ENCODE peak calls at places on chromosomes 7 and 10, in six cellular contexts. One of them, this sample, is unnamed.

GRCh38 chr10:125057158-125058001 is 103.0 kb downstream of the CTBP2 start:
- DNase-seq in C1 segment of cervical spinal cord: peak
- DNase-seq in fibroblast of the aortic adventitia: peak
- DNase-seq in chondrocyte: no peak
- DNase-seq in T-helper 2 cell: no peak
- DNase-seq in AG08395: peak
- DNase-seq in this sample: no peak

GRCh38 chr10:43409385-43410109 is 561 bp upstream of the HNRNPF start:
- DNase-seq in AG08395: no peak
- DNase-seq in T-helper 2 cell: peak
- DNase-seq in fibroblast of the aortic adventitia: no peak
- DNase-seq in C1 segment of cervical spinal cord: no peak
- DNase-seq in chondrocyte: no peak
- DNase-seq in this sample: no peak

GRCh38 chr7:15561840-15562239 is at the start of gene AGMO:
- DNase-seq in C1 segment of cervical spinal cord: peak
- DNase-seq in chondrocyte: no peak
- DNase-seq in fibroblast of the aortic adventitia: peak
- DNase-seq in AG08395: peak
- DNase-seq in T-helper 2 cell: no peak
- DNase-seq in this sample: no peak

GRCh38 chr7:130288829-130289228 is 4.1 kb upstream of the CPA4 start:
- DNase-seq in fibroblast of the aortic adventitia: no peak
- DNase-seq in T-helper 2 cell: no peak
- DNase-seq in chondrocyte: no peak
- DNase-seq in C1 segment of cervical spinal cord: no peak
- DNase-seq in AG08395: no peak
- DNase-seq in this sample: no peak

GRCh38 chr10:54837479-54837878 is 36.4 kb upstream of the PCDH15 start:
- DNase-seq in fibroblast of the aortic adventitia: no peak
- DNase-seq in chondrocyte: no peak
- DNase-seq in C1 segment of cervical spinal cord: no peak
- DNase-seq in AG08395: no peak
- DNase-seq in T-helper 2 cell: no peak
- DNase-seq in this sample: no peak

GRCh38 chr10:62464308-62464707 is 90.1 kb downstream of the ZNF365 start:
- DNase-seq in AG08395: peak
- DNase-seq in T-helper 2 cell: no peak
- DNase-seq in chondrocyte: no peak
- DNase-seq in fibroblast of the aortic adventitia: no peak
- DNase-seq in C1 segment of cervical spinal cord: no peak
- DNase-seq in this sample: no peak

GRCh38 chr10:80473096-80473657 is 19.1 kb downstream of the TSPAN14 start:
- DNase-seq in C1 segment of cervical spinal cord: no peak
- DNase-seq in T-helper 2 cell: no peak
- DNase-seq in fibroblast of the aortic adventitia: no peak
- DNase-seq in AG08395: no peak
- DNase-seq in chondrocyte: no peak
- DNase-seq in this sample: no peak

GRCh38 chr7:150842716-150843115 is 9.6 kb upstream of the AOC1 start:
- DNase-seq in fibroblast of the aortic adventitia: no peak
- DNase-seq in AG08395: no peak
- DNase-seq in T-helper 2 cell: no peak
- DNase-seq in C1 segment of cervical spinal cord: no peak
- DNase-seq in chondrocyte: no peak
- DNase-seq in this sample: no peak

GRCh38 chr7:73971701-73972341 is 56.2 kb upstream of the ELN start:
- DNase-seq in chondrocyte: peak
- DNase-seq in AG08395: no peak
- DNase-seq in C1 segment of cervical spinal cord: no peak
- DNase-seq in T-helper 2 cell: no peak
- DNase-seq in fibroblast of the aortic adventitia: no peak
- DNase-seq in this sample: no peak

GRCh38 chr7:98266840-98267239 is 14.6 kb upstream of the BRI3 start:
- DNase-seq in fibroblast of the aortic adventitia: peak
- DNase-seq in chondrocyte: no peak
- DNase-seq in T-helper 2 cell: no peak
- DNase-seq in C1 segment of cervical spinal cord: no peak
- DNase-seq in AG08395: peak
- DNase-seq in this sample: no peak

This sample was measured in cerebellar nuclear complex.